ENCODE peak calls at places on chromosome 11, in four cellular contexts. S is GM12864, D is kidney epithelial cell, J is AG04449. T is an unnamed sample.

GRCh38 chr11:88478136-88478785 is 140.7 kb upstream of the CTSC start:
- DNase-seq in S (no peak), D (no peak), J (no peak), T (no peak)

GRCh38 chr11:1699771-1700170 is 2.8 kb downstream of the KRTAP5-6 start:
- DNase-seq in J (no peak), D (no peak), S (no peak), T (no peak)

GRCh38 chr11:43989162-43989961 is 46.9 kb downstream of the C11orf96 start:
- DNase-seq in J (no peak), S (no peak), D (no peak), T (no peak)

GRCh38 chr11:118714816-118715215 is 35.4 kb upstream of the TREH start:
- DNase-seq in D (no peak), S (no peak), J (no peak), T (no peak)

GRCh38 chr11:82007536-82007935 is 726.1 kb downstream of the FAM181B start:
- DNase-seq in D (no peak), S (no peak), J (no peak), T (no peak)

GRCh38 chr11:46352063-46352841 is 5.0 kb downstream of the DGKZ start:
- DNase-seq in S (no peak), J (no peak), D (no peak), T (no peak)

GRCh38 chr11:94732617-94733292 is 35.4 kb upstream of the AMOTL1 start:
- DNase-seq in D (no peak), S (no peak), J (no peak), T (peak)

GRCh38 chr11:68841718-68842426 is at the start of gene CPT1A:
- DNase-seq in J (no peak), S (no peak), D (no peak), T (no peak)

GRCh38 chr11:70088735-70089250 is 10.7 kb downstream of the ANO1 start:
- DNase-seq in S (no peak), D (no peak), J (no peak), T (no peak)

GRCh38 chr11:23540101-23540561 is 679.9 kb upstream of the CCDC179 start:
- DNase-seq in J (peak), S (no peak), D (no peak), T (no peak)

GRCh38 chr11:105960252-105961245 is 61.5 kb downstream of the MSANTD4 start:
- DNase-seq in S (no peak), J (no peak), D (no peak), T (no peak)

GRCh38 chr11:1628506-1629325 is 859 bp upstream of the KRTAP5-5 start:
- DNase-seq in S (no peak), J (no peak), D (no peak), T (no peak)

GRCh38 chr11:36793542-36793926 is 195.5 kb upstream of the RAG2 start:
- DNase-seq in J (no peak), S (no peak), D (no peak), T (no peak)
- H3K4me3 ChIP-seq in J (no peak), S (no peak), D (no peak), T (no peak)

DNA sequence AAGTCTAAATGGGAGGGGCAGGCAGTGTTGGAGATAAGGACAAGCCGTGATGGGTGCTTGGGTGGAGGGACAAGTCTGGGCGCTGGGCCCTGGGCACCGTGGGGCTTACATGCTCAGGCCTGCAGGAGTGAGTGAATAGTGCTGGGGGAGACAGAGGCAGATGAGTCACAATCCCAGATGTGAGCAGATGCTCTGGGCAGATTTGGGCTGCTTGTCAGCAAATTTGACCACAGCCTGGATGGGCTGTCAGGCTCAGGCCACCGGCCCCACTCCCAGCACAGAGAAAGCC is 41.6 kb upstream of the ZBED5 start:
- DNase-seq in S (no peak), J (no peak), D (no peak), T (no peak)
- H3K4me3 ChIP-seq in S (no peak), J (peak), D (no peak), T (no peak)

GRCh38 chr11:45079943-45080719 is 66.3 kb upstream of the PRDM11 start:
- DNase-seq in D (no peak), S (no peak), J (no peak), T (no peak)
- H3K4me3 ChIP-seq in D (no peak), S (no peak), J (no peak), T (no peak)

GRCh38 chr11:84524422-84525051 is 1102.6 kb downstream of the DLG2 start:
- DNase-seq in J (no peak), D (no peak), S (no peak), T (no peak)

GRCh38 chr11:84518601-84519183 is 1108.5 kb downstream of the DLG2 start:
- DNase-seq in J (no peak), S (no peak), D (no peak), T (no peak)

GRCh38 chr11:84526250-84526649 is 1100.9 kb downstream of the DLG2 start:
- DNase-seq in S (no peak), J (no peak), D (no peak), T (no peak)

DNA sequence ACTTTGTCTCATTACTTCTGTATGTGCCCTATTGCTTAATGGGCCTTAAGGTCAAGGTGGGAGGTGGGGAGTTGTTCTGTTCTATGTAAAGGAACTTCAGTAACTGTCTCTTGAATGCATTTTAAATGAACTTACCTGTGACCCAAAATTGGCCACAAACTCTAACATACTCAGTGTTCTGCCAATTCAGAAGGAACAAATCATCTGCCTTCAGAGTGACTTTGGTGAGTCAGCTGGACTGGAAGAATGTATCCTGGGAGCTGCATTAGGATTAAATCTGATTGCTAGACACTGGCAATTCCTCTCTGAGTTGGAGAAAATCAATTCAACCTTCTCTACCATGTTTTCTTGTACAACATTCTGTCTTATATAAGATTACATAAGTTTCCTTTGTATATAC is 1104.8 kb downstream of the DLG2 start:
- DNase-seq in S (no peak), D (no peak), J (no peak), T (no peak)
- H3K4me3 ChIP-seq in S (no peak), D (no peak), J (no peak), T (no peak)

GRCh38 chr11:114166389-114166788 is 106.9 kb downstream of the ZBTB16 start:
- DNase-seq in D (no peak), J (no peak), S (no peak), T (no peak)
- H3K4me3 ChIP-seq in D (no peak), J (no peak), S (no peak), T (no peak)

DNA sequence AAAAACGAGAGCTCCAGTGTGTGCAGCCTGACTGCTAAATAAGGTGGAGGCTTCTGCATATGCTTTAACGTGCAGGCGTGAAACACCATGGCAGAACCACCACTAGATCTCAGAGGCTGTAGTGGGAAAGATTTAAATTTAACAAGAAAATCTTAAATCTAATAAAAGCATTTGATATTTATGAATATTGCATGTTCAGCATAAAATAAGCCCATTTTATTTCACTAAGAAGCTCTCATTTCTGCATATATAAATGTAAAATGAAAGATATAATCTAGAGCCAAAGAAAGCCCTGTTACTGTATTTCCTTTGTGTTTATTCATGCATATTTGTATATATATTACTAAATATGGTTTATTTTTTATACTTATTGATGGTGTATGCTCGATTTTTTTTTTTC is 188.3 kb downstream of the DDX10 start:
- DNase-seq in J (no peak), D (no peak), S (no peak), T (no peak)
- H3K4me3 ChIP-seq in J (no peak), D (no peak), S (no peak), T (no peak)

DNA sequence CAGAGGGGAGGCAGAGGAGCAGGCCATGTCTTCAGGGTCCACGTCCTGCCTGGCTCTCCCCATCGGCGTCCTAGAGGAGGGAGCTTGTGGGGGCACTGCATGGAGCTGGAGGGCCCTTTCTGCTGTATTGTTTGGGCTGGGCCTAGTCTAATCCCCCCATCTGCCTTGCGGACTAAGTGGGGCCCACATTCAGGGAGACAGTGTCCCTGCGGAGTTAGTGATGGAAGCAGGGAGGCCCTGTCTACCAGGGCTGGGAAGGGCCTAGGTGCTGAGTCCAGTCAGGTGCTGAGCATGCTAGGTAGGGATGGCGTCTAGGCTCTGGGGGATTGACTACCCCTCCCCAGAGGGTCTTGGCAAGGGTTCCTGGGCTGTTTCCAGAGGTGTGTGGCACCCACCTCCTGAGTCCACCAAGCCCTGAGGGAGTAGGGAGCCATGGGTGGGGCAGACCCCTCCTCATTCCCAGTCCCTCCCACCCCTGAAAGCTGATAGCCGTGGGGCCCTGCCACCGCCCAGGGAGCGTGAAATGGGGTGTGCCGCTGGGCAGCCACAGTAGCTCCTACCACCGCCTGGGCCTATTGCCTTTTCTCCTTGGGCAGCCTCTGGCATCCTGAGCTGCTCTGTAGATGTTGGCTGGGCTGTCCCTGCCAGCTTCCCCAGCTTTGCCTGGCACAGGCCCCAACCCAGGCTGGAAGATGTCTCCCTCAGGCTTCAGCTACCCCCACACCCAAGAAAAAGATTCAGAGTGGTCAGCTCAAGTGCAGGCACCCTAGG is 1.9 kb upstream of the POLD4 start:
- DNase-seq in D (no peak), J (no peak), S (no peak), T (no peak)
- H3K4me3 ChIP-seq in D (no peak), J (peak), S (no peak), T (no peak)

DNA sequence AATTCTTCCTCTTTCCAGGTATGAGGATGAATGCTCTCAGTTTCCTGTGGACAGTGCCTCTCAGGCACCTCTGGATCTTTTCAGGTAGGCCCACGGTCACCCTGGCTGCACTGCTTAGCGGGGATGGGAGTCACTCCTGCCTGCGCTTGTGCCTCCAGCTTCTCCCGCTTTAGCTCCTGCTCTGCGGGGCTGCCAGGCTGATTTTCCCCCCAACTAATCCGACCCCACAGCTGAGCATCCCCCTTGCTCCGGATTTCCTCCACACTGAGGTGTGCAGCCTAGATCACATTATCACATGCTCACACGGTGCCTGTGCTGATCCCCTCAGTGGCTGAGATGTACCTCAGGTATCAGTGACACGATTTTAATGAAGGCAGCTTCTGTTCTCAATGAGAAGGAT is 879.1 kb downstream of the OPCML start:
- DNase-seq in J (no peak), D (no peak), S (no peak), T (no peak)
- H3K4me3 ChIP-seq in J (no peak), D (no peak), S (no peak), T (no peak)

T was measured in BJ.